ENCODE peak calls at places on chromosome 7, in seven cellular contexts. H, T, I, W, N, Y and C are unnamed samples.
A peak's percentile ranks its signal among the peaks of the same experiment; 100 is the strongest.

GRCh38 chr7:11345621-11346020 is 371.9 kb downstream of the PHF14 start:
- DNase-seq in T (no peak), Y (no peak), N (no peak), W (no peak), I (peak; percentile 42), H (no peak), C (no peak)

GRCh38 chr7:95794917-95795515 is 22.7 kb downstream of the DYNC1I1 start:
- DNase-seq in H (no peak), T (no peak), I (peak; percentile 61), N (no peak), W (peak; percentile 33), Y (peak; percentile 59), C (peak; percentile 31)

GRCh38 chr7:135158874-135159273 is 11.0 kb downstream of the TMEM140 start:
- DNase-seq in W (no peak), H (no peak), N (no peak), T (no peak), I (no peak), Y (no peak), C (no peak)

GRCh38 chr7:101308245-101309085 is 13.1 kb downstream of the IFT22 start:
- DNase-seq in I (peak; percentile 47), W (peak; percentile 32), T (peak; percentile 60), N (peak; percentile 81), Y (peak; percentile 80), H (no peak), C (peak; percentile 35)

GRCh38 chr7:121793716-121794115 is 79.2 kb upstream of the PTPRZ1 start:
- DNase-seq in W (no peak), Y (peak; percentile 41), N (no peak), I (no peak), T (no peak), H (no peak), C (no peak)

GRCh38 chr7:118862733-118863132 is 638.2 kb downstream of the ANKRD7 start:
- DNase-seq in N (no peak), Y (no peak), I (no peak), W (no peak), H (no peak), T (no peak), C (no peak)

GRCh38 chr7:138895700-138896099 is 85.5 kb downstream of the KIAA1549 start:
- DNase-seq in H (no peak), Y (peak; percentile 10), W (no peak), T (no peak), I (no peak), N (no peak), C (no peak)

GRCh38 chr7:155252388-155252957 is 45.2 kb upstream of the INSIG1 start:
- DNase-seq in N (no peak), T (no peak), Y (no peak), W (no peak), I (peak; percentile 68), H (no peak), C (peak; percentile 62)

GRCh38 chr7:29987083-29987482 is 2.5 kb downstream of the SCRN1 start:
- DNase-seq in N (peak; percentile 25), H (no peak), I (peak; percentile 44), T (no peak), Y (peak; percentile 49), W (no peak), C (peak; percentile 53)

GRCh38 chr7:78139335-78139734 is 340.8 kb downstream of the PHTF2 start:
- DNase-seq in H (no peak), I (no peak), Y (no peak), N (no peak), W (peak; percentile 6), T (no peak), C (peak; percentile 55)

GRCh38 chr7:87598234-87599009 is 2.3 kb downstream of the ABCB1 start:
- DNase-seq in I (no peak), T (no peak), H (no peak), N (no peak), W (no peak), Y (no peak), C (no peak)

GRCh38 chr7:87596696-87597095 is 4.0 kb downstream of the ABCB1 start:
- DNase-seq in T (no peak), W (no peak), H (no peak), Y (no peak), I (no peak), N (no peak), C (no peak)

GRCh38 chr7:87599336-87599735 is 1.3 kb downstream of the ABCB1 start:
- DNase-seq in I (no peak), Y (no peak), N (no peak), H (no peak), W (no peak), T (no peak), C (no peak)

GRCh38 chr7:87604264-87604663 is 3.6 kb upstream of the ABCB1 start:
- DNase-seq in Y (no peak), H (no peak), T (no peak), I (no peak), W (no peak), N (no peak), C (no peak)

DNA sequence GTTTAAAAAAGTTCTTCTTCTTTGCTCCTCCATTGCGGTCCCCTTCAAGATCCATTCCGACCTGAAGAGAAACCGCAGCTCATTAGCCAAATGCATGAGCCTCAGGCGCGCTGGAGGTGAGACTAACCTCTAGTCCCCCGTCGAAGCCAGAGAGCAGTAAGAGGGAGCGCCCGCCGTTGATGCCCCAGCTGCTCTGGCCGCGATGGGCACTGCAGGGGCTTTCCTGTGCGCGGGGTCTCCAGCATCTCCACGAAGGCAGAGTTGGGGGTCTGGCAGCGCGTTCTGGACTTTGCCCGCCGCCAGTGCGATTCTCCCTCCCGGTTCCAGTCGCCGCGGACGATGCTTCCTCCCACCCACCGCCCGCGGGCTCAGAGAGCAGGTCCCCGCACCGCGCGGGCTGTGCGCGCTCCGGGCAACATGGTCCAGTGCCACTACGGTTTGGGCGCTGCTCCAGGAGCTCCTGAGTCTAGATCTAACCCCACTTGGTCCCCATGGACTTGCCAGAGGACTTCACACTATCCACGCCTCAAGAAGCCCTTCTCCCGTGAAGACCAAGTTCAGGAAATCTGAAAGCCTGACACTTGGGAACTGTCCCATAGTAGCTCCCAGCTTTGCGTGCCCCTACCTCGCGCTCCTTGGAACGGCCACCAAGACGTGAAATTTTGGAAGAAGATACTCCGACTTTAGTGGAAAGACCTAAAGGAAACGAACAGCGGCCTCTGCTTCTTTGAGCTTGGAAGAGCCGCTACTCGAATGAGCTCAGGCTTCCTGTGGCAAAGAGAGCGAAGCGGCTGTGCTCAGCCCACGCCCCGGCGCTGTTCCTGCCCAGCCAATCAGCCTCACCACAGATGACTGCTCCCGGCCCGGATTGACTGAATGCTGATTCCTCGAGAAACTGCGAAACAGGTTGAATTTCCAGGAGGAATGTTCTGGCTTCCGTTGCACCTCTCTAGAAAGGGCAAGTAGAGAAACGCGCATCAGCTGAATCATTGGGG is at the start of gene ABCB1:
- DNase-seq in W (no peak), I (peak; percentile 39), Y (peak; percentile 31), N (peak; percentile 4), H (peak; percentile 77), T (no peak), C (peak; percentile 6)
- H3K4me3 ChIP-seq in W (peak within 1 kb of the TSS; percentile 58), I (peak within 1 kb of the TSS; percentile 40), Y (no peak within 1 kb of the TSS), N (peak within 1 kb of the TSS; percentile 28), H (peak within 1 kb of the TSS; percentile 46), T (peak within 1 kb of the TSS; percentile 30), C (peak within 1 kb of the TSS; percentile 5)

GRCh38 chr7:107643407-107643806 is 17.2 kb upstream of the SLC26A4 start:
- DNase-seq in H (no peak), I (peak; percentile 55), Y (peak; percentile 40), T (no peak), W (peak; percentile 79), N (no peak), C (peak; percentile 23)
- TF ChIP-seq CTCF in H (no peak), I (peak; percentile 42), Y (peak; percentile 22), T (no peak), W (peak; percentile 70), N (no peak), C (peak; percentile 27)

DNA sequence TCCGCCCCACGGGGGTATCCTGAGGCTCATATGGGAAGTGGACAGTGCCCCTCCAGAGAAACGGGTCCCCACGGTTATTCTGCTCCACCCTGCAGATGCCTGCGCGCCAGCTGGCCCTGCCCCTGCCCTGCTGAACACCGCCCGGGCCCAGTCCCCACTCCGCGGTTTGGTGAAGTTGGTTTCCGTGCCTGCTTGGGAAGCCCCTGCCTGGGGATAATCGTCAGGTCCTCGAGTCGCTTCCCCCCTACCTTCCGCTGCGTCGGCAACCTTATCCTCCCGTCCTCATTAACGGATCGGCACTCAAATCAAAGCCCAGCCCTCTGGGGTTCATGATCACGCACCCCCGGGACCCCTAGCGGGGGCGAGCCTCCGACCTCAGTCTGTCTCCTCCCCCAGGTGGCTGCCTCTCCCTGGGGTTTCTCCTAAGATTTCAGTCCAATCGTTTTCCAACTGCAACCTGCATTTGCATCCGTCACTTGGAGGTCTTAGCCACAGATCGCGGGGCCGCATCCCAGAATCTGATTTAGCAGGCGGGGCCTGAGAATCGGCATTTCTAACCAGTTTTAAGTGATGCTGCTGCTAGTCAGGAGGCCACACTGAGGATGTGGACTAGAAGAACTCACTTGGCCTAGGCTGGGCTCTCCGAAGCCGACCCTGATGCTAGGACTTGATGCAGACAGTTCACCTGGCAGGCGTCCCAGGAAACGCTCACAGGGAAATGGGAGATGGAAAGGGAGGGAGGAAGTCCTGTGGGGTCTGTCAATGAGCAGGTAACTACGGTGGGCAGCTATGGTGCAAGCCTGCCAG is 27.6 kb downstream of the WDR86 start:
- DNase-seq in N (no peak), W (no peak), H (no peak), I (no peak), T (no peak), Y (no peak), C (no peak)
- H3K4me3 ChIP-seq in N (peak overlapping the region; percentile 18), W (no peak overlapping the region), H (peak overlapping the region; percentile 29), I (no peak overlapping the region), T (peak overlapping the region; percentile 5), Y (no peak overlapping the region), C (no peak overlapping the region)

GRCh38 chr7:136325578-136325977 is 348.4 kb upstream of the MTPN start:
- DNase-seq in T (no peak), N (no peak), I (no peak), H (no peak), Y (no peak), W (no peak), C (no peak)
- TF ChIP-seq CTCF in T (no peak), N (no peak), I (no peak), H (no peak), Y (no peak), W (no peak), C (no peak)

GRCh38 chr7:123772652-123773051 is 23.8 kb upstream of the WASL start:
- DNase-seq in T (no peak), Y (no peak), W (no peak), N (no peak), I (no peak), H (no peak), C (no peak)

GRCh38 chr7:123771256-123771655 is 22.5 kb upstream of the WASL start:
- DNase-seq in N (no peak), T (no peak), W (no peak), H (no peak), I (no peak), Y (no peak), C (no peak)

GRCh38 chr7:123774498-123774897 is 25.7 kb upstream of the WASL start:
- DNase-seq in Y (no peak), H (no peak), I (no peak), W (no peak), N (no peak), T (no peak), C (no peak)

GRCh38 chr7:123771846-123772245 is 23.0 kb upstream of the WASL start:
- DNase-seq in N (no peak), I (no peak), Y (no peak), H (no peak), W (no peak), T (no peak), C (no peak)

GRCh38 chr7:123773499-123773898 is 24.7 kb upstream of the WASL start:
- DNase-seq in N (no peak), T (no peak), Y (peak; percentile 80), H (no peak), W (no peak), I (no peak), C (no peak)
- H3K4me3 ChIP-seq in N (no peak overlapping the region), T (no peak overlapping the region), Y (no peak overlapping the region), H (no peak overlapping the region), W (no peak overlapping the region), I (no peak overlapping the region), C (no peak overlapping the region)